ENCODE peak calls at places on chromosomes 7 and 10, in ten cellular contexts. One of them, this sample, is unnamed.

GRCh38 chr10:91149550-91149949 is 70.9 kb upstream of the PCGF5 start:
- DNase-seq in heart right ventricle: no peak
- DNase-seq in heart left ventricle: no peak
- DNase-seq in psoas muscle: no peak
- DNase-seq in fibroblast of lung: no peak
- DNase-seq in tibial nerve: no peak
- DNase-seq in IMR-90: no peak
- DNase-seq in esophagus squamous epithelium: no peak
- DNase-seq in A549: no peak
- DNase-seq in PC-3: no peak
- DNase-seq in this sample: no peak

GRCh38 chr7:2668401-2668800 is 19.6 kb upstream of the AMZ1 start:
- DNase-seq in heart right ventricle: no peak
- DNase-seq in heart left ventricle: no peak
- DNase-seq in psoas muscle: no peak
- DNase-seq in fibroblast of lung: peak; percentile 60
- DNase-seq in tibial nerve: no peak
- DNase-seq in IMR-90: peak; percentile 91
- DNase-seq in esophagus squamous epithelium: no peak
- DNase-seq in A549: peak; percentile 51
- DNase-seq in PC-3: no peak
- DNase-seq in this sample: no peak

GRCh38 chr7:157644946-157645345 is 308.1 kb downstream of the DNAJB6 start:
- DNase-seq in heart right ventricle: no peak
- DNase-seq in heart left ventricle: no peak
- DNase-seq in psoas muscle: no peak
- DNase-seq in fibroblast of lung: no peak
- DNase-seq in tibial nerve: no peak
- DNase-seq in IMR-90: no peak
- DNase-seq in esophagus squamous epithelium: no peak
- DNase-seq in A549: no peak
- DNase-seq in PC-3: no peak
- DNase-seq in this sample: no peak

GRCh38 chr7:157362729-157363128 is 25.9 kb downstream of the DNAJB6 start:
- DNase-seq in heart right ventricle: no peak
- DNase-seq in heart left ventricle: no peak
- DNase-seq in psoas muscle: no peak
- DNase-seq in fibroblast of lung: no peak
- DNase-seq in tibial nerve: no peak
- DNase-seq in IMR-90: no peak
- DNase-seq in esophagus squamous epithelium: no peak
- DNase-seq in A549: no peak
- DNase-seq in PC-3: no peak
- DNase-seq in this sample: no peak

GRCh38 chr7:8436965-8437364 is 3.6 kb downstream of the NXPH1 start:
- DNase-seq in heart right ventricle: no peak
- DNase-seq in heart left ventricle: no peak
- DNase-seq in psoas muscle: no peak
- DNase-seq in fibroblast of lung: no peak
- DNase-seq in tibial nerve: no peak
- DNase-seq in IMR-90: no peak
- DNase-seq in esophagus squamous epithelium: no peak
- DNase-seq in A549: peak; percentile 42
- DNase-seq in PC-3: peak; percentile 69
- DNase-seq in this sample: no peak

GRCh38 chr7:35695628-35695888 is 623 bp upstream of the HERPUD2 start:
- DNase-seq in heart right ventricle: no peak
- DNase-seq in heart left ventricle: no peak
- DNase-seq in psoas muscle: no peak
- DNase-seq in fibroblast of lung: peak; percentile 15
- DNase-seq in tibial nerve: no peak
- DNase-seq in IMR-90: no peak
- DNase-seq in esophagus squamous epithelium: no peak
- DNase-seq in A549: peak; percentile 9
- DNase-seq in PC-3: peak; percentile 13
- DNase-seq in this sample: no peak

GRCh38 chr10:117537436-117537903 is 5.1 kb upstream of the EMX2 start:
- DNase-seq in heart right ventricle: no peak
- DNase-seq in heart left ventricle: no peak
- DNase-seq in psoas muscle: no peak
- DNase-seq in fibroblast of lung: no peak
- DNase-seq in tibial nerve: no peak
- DNase-seq in IMR-90: no peak
- DNase-seq in esophagus squamous epithelium: no peak
- DNase-seq in A549: peak; percentile 25
- DNase-seq in PC-3: peak; percentile 33
- DNase-seq in this sample: peak; percentile 78

GRCh38 chr7:31104361-31105255 is 52.5 kb downstream of the ADCYAP1R1 start:
- DNase-seq in heart right ventricle: no peak
- DNase-seq in heart left ventricle: no peak
- DNase-seq in psoas muscle: no peak
- DNase-seq in fibroblast of lung: no peak
- DNase-seq in tibial nerve: no peak
- DNase-seq in IMR-90: no peak
- DNase-seq in esophagus squamous epithelium: no peak
- DNase-seq in A549: no peak
- DNase-seq in PC-3: no peak
- DNase-seq in this sample: peak; percentile 48

GRCh38 chr10:86373251-86373650 is 6.7 kb upstream of the GRID1 start:
- DNase-seq in heart right ventricle: no peak
- DNase-seq in heart left ventricle: no peak
- DNase-seq in psoas muscle: no peak
- DNase-seq in fibroblast of lung: no peak
- DNase-seq in tibial nerve: no peak
- DNase-seq in IMR-90: no peak
- DNase-seq in esophagus squamous epithelium: no peak
- DNase-seq in A549: no peak
- DNase-seq in PC-3: no peak
- DNase-seq in this sample: no peak

GRCh38 chr7:35905555-35905954 is 104.7 kb downstream of the SEPTIN7 start:
- DNase-seq in heart right ventricle: no peak
- DNase-seq in heart left ventricle: no peak
- DNase-seq in psoas muscle: no peak
- DNase-seq in fibroblast of lung: peak; percentile 51
- DNase-seq in tibial nerve: no peak
- DNase-seq in IMR-90: peak; percentile 66
- DNase-seq in esophagus squamous epithelium: no peak
- DNase-seq in A549: no peak
- DNase-seq in PC-3: no peak
- DNase-seq in this sample: no peak

GRCh38 chr10:117159390-117159789 is 21.3 kb upstream of the VAX1 start:
- DNase-seq in heart right ventricle: no peak
- DNase-seq in heart left ventricle: no peak
- DNase-seq in psoas muscle: no peak
- DNase-seq in fibroblast of lung: no peak
- DNase-seq in tibial nerve: no peak
- DNase-seq in IMR-90: no peak
- DNase-seq in esophagus squamous epithelium: no peak
- DNase-seq in A549: no peak
- DNase-seq in PC-3: no peak
- DNase-seq in this sample: no peak

GRCh38 chr7:100247152-100247757 is 27.5 kb downstream of the PVRIG start:
- DNase-seq in heart right ventricle: no peak
- DNase-seq in heart left ventricle: no peak
- DNase-seq in psoas muscle: peak; percentile 60
- DNase-seq in fibroblast of lung: peak; percentile 80
- DNase-seq in tibial nerve: no peak
- DNase-seq in IMR-90: peak; percentile 86
- DNase-seq in esophagus squamous epithelium: no peak
- DNase-seq in A549: peak; percentile 97
- DNase-seq in PC-3: peak; percentile 92
- DNase-seq in this sample: no peak

DNA sequence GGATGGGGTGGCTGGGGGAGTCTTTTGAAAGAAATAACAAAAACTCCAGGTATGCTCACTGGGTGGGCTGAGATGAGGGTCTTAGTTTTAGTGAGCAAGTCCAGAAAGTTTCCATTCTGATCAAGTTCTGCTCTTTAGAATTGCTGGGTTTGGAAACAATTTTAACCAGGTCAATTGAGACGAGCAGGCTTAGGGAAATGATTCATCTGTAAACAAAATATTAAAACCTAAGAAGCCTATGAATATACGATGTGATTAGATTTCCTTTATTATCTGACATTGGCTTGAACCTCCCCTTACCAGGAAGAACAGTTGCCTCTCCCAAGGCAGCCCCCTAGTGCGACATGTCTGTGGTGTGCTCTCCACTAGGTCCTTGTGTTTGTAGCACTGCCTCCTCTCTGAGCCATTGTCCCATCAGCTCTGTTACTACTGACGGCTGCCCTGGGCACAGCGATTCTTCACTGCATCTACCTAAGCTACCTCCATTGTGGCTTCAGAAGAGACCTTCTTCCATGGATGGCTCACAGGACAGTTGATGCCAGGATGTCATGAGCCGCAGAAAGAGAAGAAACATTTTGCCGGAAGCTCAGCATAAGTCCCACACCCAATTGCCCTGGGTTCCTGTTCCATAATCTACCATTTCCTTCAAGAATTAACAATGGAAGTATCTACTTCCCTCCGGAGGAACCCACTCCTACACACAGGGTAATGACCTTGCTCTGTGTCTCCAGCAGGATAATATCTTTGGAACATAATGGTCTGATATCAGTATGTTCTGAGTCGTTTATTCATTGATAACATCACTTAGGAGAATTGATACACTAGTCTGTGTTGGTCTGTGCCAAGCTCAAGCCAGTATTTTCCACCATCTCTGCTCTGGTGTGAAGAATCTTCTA is 95.1 kb upstream of the ITGB1 start:
- DNase-seq in heart right ventricle: no peak
- DNase-seq in heart left ventricle: no peak
- DNase-seq in psoas muscle: no peak
- DNase-seq in fibroblast of lung: no peak
- DNase-seq in tibial nerve: no peak
- DNase-seq in IMR-90: peak; percentile 26
- DNase-seq in esophagus squamous epithelium: no peak
- DNase-seq in A549: no peak
- DNase-seq in PC-3: peak; percentile 50
- DNase-seq in this sample: no peak
- TF ChIP-seq CTCF in heart right ventricle: no peak
- TF ChIP-seq CTCF in heart left ventricle: no peak
- TF ChIP-seq CTCF in psoas muscle: no peak
- TF ChIP-seq CTCF in fibroblast of lung: no peak
- TF ChIP-seq CTCF in tibial nerve: no peak
- TF ChIP-seq CTCF in IMR-90: no peak
- TF ChIP-seq CTCF in esophagus squamous epithelium: no peak
- TF ChIP-seq CTCF in A549: no peak
- TF ChIP-seq CTCF in PC-3: no peak
- TF ChIP-seq CTCF in this sample: no peak

DNA sequence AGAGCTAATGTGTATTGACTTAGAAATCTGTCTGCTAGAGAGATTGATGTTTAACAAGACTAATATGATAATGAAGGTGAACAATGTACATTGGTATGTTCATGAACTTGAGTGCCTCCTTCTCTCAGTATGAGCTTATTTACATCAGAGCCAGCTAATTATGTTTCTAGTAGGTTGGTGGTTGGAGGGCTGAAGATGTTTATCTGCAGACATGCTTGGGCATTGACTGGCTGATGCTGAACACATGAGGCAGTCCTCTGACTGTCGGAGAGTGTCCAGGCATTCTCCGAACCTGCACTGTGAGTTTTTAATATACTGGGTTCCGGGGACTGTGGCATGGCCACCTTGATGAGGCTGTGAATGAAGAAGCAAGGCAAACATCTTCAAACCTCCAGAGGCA is 47.5 kb downstream of the BMPER start:
- DNase-seq in heart right ventricle: no peak
- DNase-seq in heart left ventricle: no peak
- DNase-seq in psoas muscle: no peak
- DNase-seq in fibroblast of lung: peak; percentile 74
- DNase-seq in tibial nerve: no peak
- DNase-seq in IMR-90: peak; percentile 63
- DNase-seq in esophagus squamous epithelium: no peak
- DNase-seq in A549: no peak
- DNase-seq in PC-3: no peak
- DNase-seq in this sample: no peak
- H3K4me1 ChIP-seq in heart right ventricle: no peaks in the 10 kb centered on the region
- H3K4me1 ChIP-seq in heart left ventricle: no peaks in the 10 kb centered on the region
- H3K4me1 ChIP-seq in psoas muscle: no peaks in the 10 kb centered on the region
- H3K4me1 ChIP-seq in fibroblast of lung: no peaks in the 10 kb centered on the region
- H3K4me1 ChIP-seq in tibial nerve: no peaks in the 10 kb centered on the region
- H3K4me1 ChIP-seq in IMR-90: peaks cover 7% of the 10 kb centered on the region
- H3K4me1 ChIP-seq in esophagus squamous epithelium: no peaks in the 10 kb centered on the region
- H3K4me1 ChIP-seq in A549: peaks cover 3% of the 10 kb centered on the region
- H3K4me1 ChIP-seq in PC-3: no peaks in the 10 kb centered on the region
- H3K4me1 ChIP-seq in this sample: no peaks in the 10 kb centered on the region

GRCh38 chr10:93219347-93219746 is 145.7 kb downstream of the CYP26A1 start:
- DNase-seq in heart right ventricle: no peak
- DNase-seq in heart left ventricle: no peak
- DNase-seq in psoas muscle: no peak
- DNase-seq in fibroblast of lung: peak; percentile 14
- DNase-seq in tibial nerve: no peak
- DNase-seq in IMR-90: peak; percentile 28
- DNase-seq in esophagus squamous epithelium: no peak
- DNase-seq in A549: no peak
- DNase-seq in PC-3: no peak
- DNase-seq in this sample: no peak

GRCh38 chr10:93221171-93221496 is 147.4 kb downstream of the CYP26A1 start:
- DNase-seq in heart right ventricle: no peak
- DNase-seq in heart left ventricle: no peak
- DNase-seq in psoas muscle: no peak
- DNase-seq in fibroblast of lung: no peak
- DNase-seq in tibial nerve: no peak
- DNase-seq in IMR-90: no peak
- DNase-seq in esophagus squamous epithelium: no peak
- DNase-seq in A549: no peak
- DNase-seq in PC-3: no peak
- DNase-seq in this sample: no peak

GRCh38 chr10:93222211-93222754 is 148.6 kb downstream of the CYP26A1 start:
- DNase-seq in heart right ventricle: no peak
- DNase-seq in heart left ventricle: no peak
- DNase-seq in psoas muscle: no peak
- DNase-seq in fibroblast of lung: peak; percentile 16
- DNase-seq in tibial nerve: no peak
- DNase-seq in IMR-90: no peak
- DNase-seq in esophagus squamous epithelium: no peak
- DNase-seq in A549: no peak
- DNase-seq in PC-3: no peak
- DNase-seq in this sample: no peak

GRCh38 chr10:93221521-93221920 is 147.8 kb downstream of the CYP26A1 start:
- DNase-seq in heart right ventricle: no peak
- DNase-seq in heart left ventricle: no peak
- DNase-seq in psoas muscle: no peak
- DNase-seq in fibroblast of lung: no peak
- DNase-seq in tibial nerve: no peak
- DNase-seq in IMR-90: no peak
- DNase-seq in esophagus squamous epithelium: no peak
- DNase-seq in A549: no peak
- DNase-seq in PC-3: no peak
- DNase-seq in this sample: no peak

GRCh38 chr10:93220315-93221170 is 146.8 kb downstream of the CYP26A1 start:
- DNase-seq in heart right ventricle: no peak
- DNase-seq in heart left ventricle: no peak
- DNase-seq in psoas muscle: no peak
- DNase-seq in fibroblast of lung: no peak
- DNase-seq in tibial nerve: no peak
- DNase-seq in IMR-90: no peak
- DNase-seq in esophagus squamous epithelium: no peak
- DNase-seq in A549: no peak
- DNase-seq in PC-3: no peak
- DNase-seq in this sample: no peak
- TF ChIP-seq CTCF in heart right ventricle: no peak
- TF ChIP-seq CTCF in heart left ventricle: no peak
- TF ChIP-seq CTCF in psoas muscle: no peak
- TF ChIP-seq CTCF in fibroblast of lung: no peak
- TF ChIP-seq CTCF in tibial nerve: no peak
- TF ChIP-seq CTCF in IMR-90: no peak
- TF ChIP-seq CTCF in esophagus squamous epithelium: no peak
- TF ChIP-seq CTCF in A549: no peak
- TF ChIP-seq CTCF in PC-3: no peak
- TF ChIP-seq CTCF in this sample: no peak

GRCh38 chr7:41885748-41886147 is 182.9 kb upstream of the INHBA start:
- DNase-seq in heart right ventricle: no peak
- DNase-seq in heart left ventricle: no peak
- DNase-seq in psoas muscle: no peak
- DNase-seq in fibroblast of lung: peak; percentile 41
- DNase-seq in tibial nerve: no peak
- DNase-seq in IMR-90: peak; percentile 55
- DNase-seq in esophagus squamous epithelium: no peak
- DNase-seq in A549: no peak
- DNase-seq in PC-3: no peak
- DNase-seq in this sample: no peak
- H3K4me1 ChIP-seq in heart right ventricle: peaks cover 15% of the 10 kb centered on the region
- H3K4me1 ChIP-seq in heart left ventricle: peaks cover 21% of the 10 kb centered on the region
- H3K4me1 ChIP-seq in psoas muscle: no peaks in the 10 kb centered on the region
- H3K4me1 ChIP-seq in fibroblast of lung: peaks cover 36% of the 10 kb centered on the region
- H3K4me1 ChIP-seq in tibial nerve: no peaks in the 10 kb centered on the region
- H3K4me1 ChIP-seq in IMR-90: peaks cover 39% of the 10 kb centered on the region
- H3K4me1 ChIP-seq in esophagus squamous epithelium: peaks cover 10% of the 10 kb centered on the region
- H3K4me1 ChIP-seq in A549: no peaks in the 10 kb centered on the region
- H3K4me1 ChIP-seq in PC-3: peaks cover 28% of the 10 kb centered on the region
- H3K4me1 ChIP-seq in this sample: peaks cover 19% of the 10 kb centered on the region